ENCODE peak calls at places on chromosomes 4 and X, in nine cellular contexts. U is Peyer's patch; I is LoVo; R is activated T-helper 1 cell treated with anti-CD3 and anti-CD28 coated beads, Interleukin-2, amount 50 U/mL, for 16 hours; K is central memory CD8-positive, alpha-beta T cell; Q is naive thymus-derived CD8-positive, alpha-beta T cell; F is NCI-H82; O is ovary; L is stimulated activated CD8-positive, alpha-beta memory T cell treated with anti-CD3 and anti-CD28 coated beads, Interleukin-15, amount 100 ng/mL, for 24 hours. Z is an unnamed sample.

GRCh38 chrX:129726307-129727111 is 12.3 kb upstream of the XPNPEP2 start:
- DNase-seq in O (peak; percentile 35), R (peak; percentile 6), I (peak; percentile 31), U (peak; percentile 68), Q (no peak), K (no peak), F (peak; percentile 58), L (no peak), Z (no peak)

GRCh38 chr4:119628281-119629141 is at the start of gene PDE5A:
- DNase-seq in U (peak; percentile 96), K (peak; percentile 49), I (peak; percentile 92), L (peak; percentile 58), F (peak; percentile 83), Q (peak; percentile 58), O (peak; percentile 56), R (peak; percentile 53), Z (peak; percentile 43)

GRCh38 chr4:146222313-146222712 is 8.0 kb downstream of the REELD1 start:
- DNase-seq in K (no peak), I (peak; percentile 24), R (no peak), O (no peak), F (no peak), L (no peak), U (no peak), Q (no peak), Z (no peak)

GRCh38 chr4:175238827-175239517 is 320.8 kb downstream of the ADAM29 start:
- DNase-seq in K (no peak), F (no peak), L (no peak), I (peak; percentile 59), O (no peak), R (no peak), Q (no peak), U (no peak), Z (no peak)

GRCh38 chr4:127856485-127857447 is 23.9 kb upstream of the PLK4 start:
- DNase-seq in U (no peak), R (no peak), F (no peak), K (no peak), I (peak; percentile 42), Q (no peak), L (no peak), O (no peak), Z (no peak)

GRCh38 chr4:3703677-3704521 is 62.3 kb upstream of the ADRA2C start:
- DNase-seq in Q (no peak), L (no peak), F (no peak), K (no peak), R (no peak), O (no peak), U (peak; percentile 38), I (no peak), Z (no peak)

GRCh38 chrX:103571726-103572125 is 13.6 kb upstream of the TCEAL4 start:
- DNase-seq in F (no peak), I (no peak), K (no peak), L (no peak), R (no peak), Q (no peak), O (no peak), U (no peak), Z (no peak)

GRCh38 chr4:91198951-91199350 is 1071.8 kb downstream of the CCSER1 start:
- DNase-seq in F (no peak), I (peak; percentile 42), Q (no peak), O (no peak), L (no peak), K (no peak), U (no peak), R (no peak), Z (no peak)

GRCh38 chr4:83905952-83906351 is 370.0 kb downstream of the GPAT3 start:
- DNase-seq in Q (no peak), F (peak; percentile 81), R (no peak), I (no peak), U (no peak), O (no peak), L (no peak), K (no peak), Z (no peak)

GRCh38 chr4:152640058-152640921 is 39.5 kb downstream of the TMEM154 start:
- DNase-seq in R (no peak), K (no peak), U (no peak), L (no peak), Q (peak; percentile 43), I (peak; percentile 23), O (peak; percentile 11), F (peak; percentile 23), Z (no peak)

GRCh38 chr4:77433102-77433733 is 172.4 kb upstream of the CXCL13 start:
- DNase-seq in I (peak; percentile 70), U (no peak), K (no peak), R (no peak), L (no peak), Q (peak; percentile 20), F (peak; percentile 67), O (no peak), Z (no peak)